ENCODE peak calls at places on chromosomes 12 and 14, in five cellular contexts. E, Z, I, J and T are unnamed samples.
A peak's percentile ranks its signal among the peaks of the same experiment; 100 is the strongest.

GRCh38 chr14:75968461-75968860 is 13.3 kb downstream of the TGFB3 start:
- DNase-seq in J (no peak), E (no peak), I (no peak), Z (peak; percentile 75), T (no peak)

GRCh38 chr12:109529618-109530300 is 43.5 kb downstream of the MMAB start:
- DNase-seq in J (no peak), I (no peak), Z (no peak), E (no peak), T (no peak)

GRCh38 chr14:61178226-61179060 is 102.7 kb downstream of the TMEM30B start:
- DNase-seq in Z (peak; percentile 92), E (no peak), J (peak; percentile 78), I (no peak), T (peak; percentile 64)

GRCh38 chr14:44756577-44756976 is 205.2 kb downstream of the KLHL28 start:
- DNase-seq in J (no peak), E (no peak), I (no peak), Z (no peak), T (no peak)

GRCh38 chr12:97396989-97397388 is 65.6 kb upstream of the RMST start:
- DNase-seq in Z (no peak), J (no peak), I (no peak), E (no peak), T (no peak)

GRCh38 chr14:73829526-73830431 is 21.9 kb upstream of the PTGR2 start:
- DNase-seq in I (no peak), E (no peak), J (peak; percentile 74), Z (peak; percentile 89), T (no peak)

GRCh38 chr14:71122866-71123565 is 215.8 kb downstream of the PCNX1 start:
- DNase-seq in E (no peak), J (no peak), Z (no peak), I (no peak), T (no peak)

GRCh38 chr14:23430016-23430732 is 5.3 kb downstream of the MYH7 start:
- DNase-seq in Z (no peak), E (no peak), J (no peak), I (no peak), T (no peak)

GRCh38 chr12:121613424-121613823 is 12.9 kb upstream of the ORAI1 start:
- DNase-seq in E (no peak), J (no peak), I (no peak), Z (no peak), T (no peak)

GRCh38 chr12:3122841-3123678 is 45.9 kb downstream of the TSPAN9 start:
- DNase-seq in Z (peak; percentile 93), J (peak; percentile 91), I (no peak), E (no peak), T (no peak)

GRCh38 chr12:120733574-120733973 is 7.9 kb downstream of the ACADS start:
- DNase-seq in J (no peak), E (no peak), I (no peak), Z (no peak), T (no peak)

GRCh38 chr14:35240233-35240632 is 51.9 kb upstream of the PSMA6 start:
- DNase-seq in J (no peak), E (no peak), Z (no peak), I (no peak), T (no peak)

DNA sequence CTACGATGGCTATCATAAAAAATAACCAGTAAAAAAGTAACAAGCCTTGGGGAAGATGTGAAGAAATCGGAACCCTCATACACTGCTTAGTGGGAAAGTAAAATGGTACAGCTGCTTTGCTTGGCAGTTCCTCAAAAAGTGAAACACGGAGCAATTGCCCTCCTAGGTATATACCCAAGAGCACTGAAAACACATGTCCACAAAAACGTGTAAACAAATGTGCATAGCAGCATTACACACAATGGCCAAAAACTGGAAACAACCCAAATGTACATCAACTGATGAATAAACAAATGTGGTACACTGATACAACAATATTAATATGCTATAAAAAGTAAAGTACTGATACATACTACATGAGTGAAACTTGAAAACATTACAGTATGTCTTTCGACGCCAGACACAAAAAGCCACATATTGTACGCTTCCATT is 1.2 kb downstream of the SLC41A2 start:
- DNase-seq in E (no peak), I (no peak), J (no peak), Z (peak; percentile 13), T (no peak)
- H3K27ac ChIP-seq in E (no peak overlapping the region), I (no peak overlapping the region), J (no peak overlapping the region), Z (no peak overlapping the region), T (no peak overlapping the region)

GRCh38 chr12:644293-644639 is 19.0 kb downstream of the NINJ2 start:
- DNase-seq in E (no peak), J (no peak), Z (no peak), I (no peak), T (no peak)
- H3K27ac ChIP-seq in E (peak overlapping the region; percentile 95), J (peak overlapping the region; percentile 90), Z (peak overlapping the region; percentile 92), I (peak overlapping the region; percentile 85), T (no peak overlapping the region)

DNA sequence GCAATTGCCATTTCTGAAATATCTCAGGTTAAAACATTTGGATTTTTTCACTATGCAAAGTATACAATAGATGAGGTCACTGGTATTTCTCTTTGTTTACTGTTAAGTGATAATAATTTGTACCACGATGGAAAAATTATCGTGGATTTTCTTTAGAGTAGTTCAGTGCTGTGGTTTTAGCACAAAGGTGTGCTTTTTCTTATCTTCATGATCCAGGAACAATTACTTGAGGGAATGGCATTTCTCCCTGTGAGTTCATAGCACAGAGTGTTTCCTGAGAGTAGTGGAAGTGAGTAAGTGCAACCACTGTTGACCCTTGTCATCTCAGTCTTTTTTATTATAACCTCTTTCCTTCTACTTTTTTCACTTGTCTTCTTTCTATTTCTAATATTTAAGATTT is 86.8 kb downstream of the FGD4 start:
- DNase-seq in I (no peak), Z (no peak), E (no peak), J (no peak), T (no peak)
- H3K27ac ChIP-seq in I (no peak overlapping the region), Z (no peak overlapping the region), E (peak overlapping the region; percentile 60), J (peak overlapping the region; percentile 17), T (peak overlapping the region; percentile 6)

DNA sequence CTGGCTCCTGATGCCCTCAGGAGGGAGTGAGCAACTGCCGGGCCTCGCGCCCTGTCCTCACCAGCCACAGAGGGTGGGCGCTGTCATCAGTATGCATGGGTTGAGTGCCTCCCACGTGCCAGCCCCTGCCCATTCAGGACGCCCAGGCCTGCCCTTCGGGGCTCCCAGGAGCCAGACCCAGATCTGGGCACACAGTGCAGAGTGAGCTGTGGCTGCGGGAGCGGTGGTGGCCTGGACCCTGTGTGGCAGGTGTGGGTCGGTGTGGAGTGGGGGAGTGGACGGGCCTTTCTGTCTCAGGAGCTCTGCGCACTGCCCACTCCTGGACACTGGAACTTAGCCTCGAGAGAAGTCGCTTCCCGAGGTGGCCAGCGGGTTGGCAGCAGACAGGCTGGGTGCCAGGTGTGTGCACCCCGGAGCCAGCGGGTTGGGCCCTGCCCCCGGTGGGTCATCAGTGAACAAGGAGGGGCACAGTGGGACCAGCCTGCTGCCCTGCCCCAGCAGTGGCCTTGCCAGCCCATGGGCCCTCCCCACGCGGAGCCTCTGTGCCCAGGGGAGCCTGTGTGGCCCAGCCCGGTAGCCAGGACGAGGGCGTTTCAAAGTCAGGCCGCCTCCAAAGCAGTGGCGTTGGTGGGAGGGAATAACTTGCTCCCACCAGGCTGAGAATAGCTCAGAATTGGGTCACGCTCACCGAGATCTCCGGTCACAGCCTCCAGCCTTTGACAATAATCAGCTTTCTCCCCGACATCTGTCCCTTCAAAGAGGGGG is 9.5 kb downstream of the TRMT61A start:
- DNase-seq in Z (peak; percentile 38), I (no peak), E (no peak), J (peak; percentile 83), T (no peak)
- H3K27ac ChIP-seq in Z (no peak overlapping the region), I (no peak overlapping the region), E (peak overlapping the region; percentile 92), J (peak overlapping the region; percentile 56), T (peak overlapping the region; percentile 99)

GRCh38 chr12:76531056-76531455 is 28.5 kb downstream of the OSBPL8 start:
- DNase-seq in Z (no peak), J (no peak), E (no peak), I (no peak), T (no peak)
- H3K27ac ChIP-seq in Z (no peak overlapping the region), J (no peak overlapping the region), E (no peak overlapping the region), I (no peak overlapping the region), T (no peak overlapping the region)

DNA sequence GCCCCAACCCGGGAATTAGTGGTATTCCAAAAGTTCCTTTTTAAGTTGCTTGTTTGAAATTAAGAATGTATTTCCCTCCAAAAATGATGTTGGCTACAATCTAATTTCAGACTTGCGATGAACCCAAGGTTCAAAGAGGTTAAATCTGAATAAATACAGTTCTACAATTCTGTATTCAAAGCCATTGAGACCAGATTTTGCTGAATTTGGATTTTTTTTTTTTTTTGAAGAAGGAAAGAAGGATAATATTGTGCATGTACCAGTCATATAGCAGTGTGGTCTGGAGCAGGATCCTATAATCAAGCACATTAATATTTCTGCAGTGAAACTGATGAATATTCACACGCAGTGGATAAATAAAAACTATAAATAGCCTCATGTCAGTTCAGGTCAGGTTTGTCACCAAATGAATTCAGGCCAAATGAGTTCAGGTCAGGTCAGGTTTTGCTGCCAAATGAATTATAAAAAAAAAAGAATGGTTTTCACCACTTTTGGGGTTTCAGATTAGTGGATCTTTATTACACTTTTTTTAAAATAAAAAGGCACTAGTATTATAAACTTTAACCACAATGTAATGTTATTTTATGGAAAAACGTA is 69.5 kb downstream of the CRADD start:
- DNase-seq in I (no peak), E (no peak), Z (no peak), J (no peak), T (no peak)
- H3K27ac ChIP-seq in I (no peak overlapping the region), E (no peak overlapping the region), Z (no peak overlapping the region), J (no peak overlapping the region), T (no peak overlapping the region)